ENCODE peak calls at places on chromosomes 4 and X, in nine cellular contexts. One of them, this sample, is unnamed.
A peak's percentile ranks its signal among the peaks of the same experiment; 100 is the strongest.

GRCh38 chr4:165740911-165741310 is 132.1 kb upstream of the TLL1 start:
- DNase-seq in stomach: no peak
- DNase-seq in pancreas: no peak
- DNase-seq in amygdala: no peak
- DNase-seq in activated CD4-positive, alpha-beta T cell treated with anti-CD3 and anti-CD28 coated beads, Interleukin-2, amount 50 U/mL, for 48 hours: no peak
- DNase-seq in Kasumi-1: no peak
- DNase-seq in GM03348: no peak
- DNase-seq in activated CD8-positive, alpha-beta T cell treated with anti-CD3 and anti-CD28 coated beads for 36 hours: no peak
- DNase-seq in body of pancreas: no peak
- DNase-seq in this sample: no peak

GRCh38 chr4:41750624-41751324 is 2.2 kb upstream of the PHOX2B start:
- DNase-seq in stomach: no peak
- DNase-seq in pancreas: no peak
- DNase-seq in amygdala: no peak
- DNase-seq in activated CD4-positive, alpha-beta T cell treated with anti-CD3 and anti-CD28 coated beads, Interleukin-2, amount 50 U/mL, for 48 hours: no peak
- DNase-seq in Kasumi-1: no peak
- DNase-seq in GM03348: no peak
- DNase-seq in activated CD8-positive, alpha-beta T cell treated with anti-CD3 and anti-CD28 coated beads for 36 hours: no peak
- DNase-seq in body of pancreas: no peak
- DNase-seq in this sample: no peak

GRCh38 chr4:6440506-6441201 is 31.8 kb downstream of the PPP2R2C start:
- DNase-seq in stomach: no peak
- DNase-seq in pancreas: no peak
- DNase-seq in amygdala: no peak
- DNase-seq in activated CD4-positive, alpha-beta T cell treated with anti-CD3 and anti-CD28 coated beads, Interleukin-2, amount 50 U/mL, for 48 hours: no peak
- DNase-seq in Kasumi-1: no peak
- DNase-seq in GM03348: no peak
- DNase-seq in activated CD8-positive, alpha-beta T cell treated with anti-CD3 and anti-CD28 coated beads for 36 hours: no peak
- DNase-seq in body of pancreas: no peak
- DNase-seq in this sample: no peak

GRCh38 chr4:114078636-114079035 is 99.2 kb upstream of the ARSJ start:
- DNase-seq in stomach: no peak
- DNase-seq in pancreas: no peak
- DNase-seq in amygdala: no peak
- DNase-seq in activated CD4-positive, alpha-beta T cell treated with anti-CD3 and anti-CD28 coated beads, Interleukin-2, amount 50 U/mL, for 48 hours: no peak
- DNase-seq in Kasumi-1: no peak
- DNase-seq in GM03348: no peak
- DNase-seq in activated CD8-positive, alpha-beta T cell treated with anti-CD3 and anti-CD28 coated beads for 36 hours: no peak
- DNase-seq in body of pancreas: no peak
- DNase-seq in this sample: no peak

GRCh38 chr4:12729384-12729783 is 754.8 kb downstream of the RAB28 start:
- DNase-seq in stomach: no peak
- DNase-seq in pancreas: no peak
- DNase-seq in amygdala: no peak
- DNase-seq in activated CD4-positive, alpha-beta T cell treated with anti-CD3 and anti-CD28 coated beads, Interleukin-2, amount 50 U/mL, for 48 hours: no peak
- DNase-seq in Kasumi-1: peak; percentile 54
- DNase-seq in GM03348: peak; percentile 29
- DNase-seq in activated CD8-positive, alpha-beta T cell treated with anti-CD3 and anti-CD28 coated beads for 36 hours: no peak
- DNase-seq in body of pancreas: no peak
- DNase-seq in this sample: no peak

GRCh38 chr4:66577922-66578321 is 907.6 kb upstream of the EPHA5 start:
- DNase-seq in stomach: no peak
- DNase-seq in pancreas: no peak
- DNase-seq in amygdala: no peak
- DNase-seq in activated CD4-positive, alpha-beta T cell treated with anti-CD3 and anti-CD28 coated beads, Interleukin-2, amount 50 U/mL, for 48 hours: no peak
- DNase-seq in Kasumi-1: no peak
- DNase-seq in GM03348: no peak
- DNase-seq in activated CD8-positive, alpha-beta T cell treated with anti-CD3 and anti-CD28 coated beads for 36 hours: no peak
- DNase-seq in body of pancreas: no peak
- DNase-seq in this sample: no peak

GRCh38 chr4:7328162-7328912 is 106.4 kb downstream of the PSAPL1 start:
- DNase-seq in stomach: no peak
- DNase-seq in pancreas: peak; percentile 30
- DNase-seq in amygdala: no peak
- DNase-seq in activated CD4-positive, alpha-beta T cell treated with anti-CD3 and anti-CD28 coated beads, Interleukin-2, amount 50 U/mL, for 48 hours: no peak
- DNase-seq in Kasumi-1: no peak
- DNase-seq in GM03348: no peak
- DNase-seq in activated CD8-positive, alpha-beta T cell treated with anti-CD3 and anti-CD28 coated beads for 36 hours: no peak
- DNase-seq in body of pancreas: no peak
- DNase-seq in this sample: no peak

GRCh38 chr4:188147176-188147575 is 7.9 kb downstream of the TRIML1 start:
- DNase-seq in stomach: no peak
- DNase-seq in pancreas: no peak
- DNase-seq in amygdala: no peak
- DNase-seq in activated CD4-positive, alpha-beta T cell treated with anti-CD3 and anti-CD28 coated beads, Interleukin-2, amount 50 U/mL, for 48 hours: no peak
- DNase-seq in Kasumi-1: no peak
- DNase-seq in GM03348: no peak
- DNase-seq in activated CD8-positive, alpha-beta T cell treated with anti-CD3 and anti-CD28 coated beads for 36 hours: no peak
- DNase-seq in body of pancreas: no peak
- DNase-seq in this sample: no peak

GRCh38 chr4:145271194-145271593 is 90.8 kb upstream of the OTUD4 start:
- DNase-seq in stomach: no peak
- DNase-seq in pancreas: no peak
- DNase-seq in amygdala: no peak
- DNase-seq in activated CD4-positive, alpha-beta T cell treated with anti-CD3 and anti-CD28 coated beads, Interleukin-2, amount 50 U/mL, for 48 hours: no peak
- DNase-seq in Kasumi-1: no peak
- DNase-seq in GM03348: no peak
- DNase-seq in activated CD8-positive, alpha-beta T cell treated with anti-CD3 and anti-CD28 coated beads for 36 hours: no peak
- DNase-seq in body of pancreas: no peak
- DNase-seq in this sample: no peak

GRCh38 chrX:40539214-40540142 is 41.3 kb upstream of the ATP6AP2 start:
- DNase-seq in stomach: no peak
- DNase-seq in pancreas: no peak
- DNase-seq in amygdala: no peak
- DNase-seq in activated CD4-positive, alpha-beta T cell treated with anti-CD3 and anti-CD28 coated beads, Interleukin-2, amount 50 U/mL, for 48 hours: peak; percentile 75
- DNase-seq in Kasumi-1: peak; percentile 67
- DNase-seq in GM03348: peak; percentile 83
- DNase-seq in activated CD8-positive, alpha-beta T cell treated with anti-CD3 and anti-CD28 coated beads for 36 hours: peak; percentile 88
- DNase-seq in body of pancreas: peak; percentile 14
- DNase-seq in this sample: peak; percentile 74

GRCh38 chrX:153674219-153674851 is 722 bp upstream of the PNCK start:
- DNase-seq in stomach: no peak
- DNase-seq in pancreas: peak; percentile 35
- DNase-seq in amygdala: no peak
- DNase-seq in activated CD4-positive, alpha-beta T cell treated with anti-CD3 and anti-CD28 coated beads, Interleukin-2, amount 50 U/mL, for 48 hours: no peak
- DNase-seq in Kasumi-1: no peak
- DNase-seq in GM03348: no peak
- DNase-seq in activated CD8-positive, alpha-beta T cell treated with anti-CD3 and anti-CD28 coated beads for 36 hours: no peak
- DNase-seq in body of pancreas: no peak
- DNase-seq in this sample: no peak

This sample was measured in stimulated activated CD4-positive, alpha-beta T cell treated with anti-CD3 and anti-CD28 coated beads, Interleukin-1b, Interleukin-23, amount 100 ng/mL, for 48 hours.